ENCODE peak calls at places on chromosomes 2 and 18, in six cellular contexts. One of them, this sample, is unnamed.

GRCh38 chr2:175167792-175168563 is at the start of gene ATF2:
- DNase-seq in ureter: peak
- DNase-seq in NCI-H345: peak
- DNase-seq in BJ: peak
- DNase-seq in D341Med: peak
- DNase-seq in SHP77 treated with DMSO at 0.1 percent for 48 hours: peak
- DNase-seq in this sample: peak

GRCh38 chr2:25810428-25810827 is 67.9 kb downstream of the ASXL2 start:
- DNase-seq in ureter: no peak
- DNase-seq in NCI-H345: no peak
- DNase-seq in BJ: no peak
- DNase-seq in D341Med: no peak
- DNase-seq in SHP77 treated with DMSO at 0.1 percent for 48 hours: no peak
- DNase-seq in this sample: no peak

GRCh38 chr2:44533508-44533907 is 171.8 kb downstream of the CAMKMT start:
- DNase-seq in ureter: no peak
- DNase-seq in NCI-H345: no peak
- DNase-seq in BJ: no peak
- DNase-seq in D341Med: no peak
- DNase-seq in SHP77 treated with DMSO at 0.1 percent for 48 hours: no peak
- DNase-seq in this sample: no peak

GRCh38 chr2:105744091-105744908 is 412 bp upstream of the NCK2 start:
- DNase-seq in ureter: peak
- DNase-seq in NCI-H345: peak
- DNase-seq in BJ: no peak
- DNase-seq in D341Med: peak
- DNase-seq in SHP77 treated with DMSO at 0.1 percent for 48 hours: no peak
- DNase-seq in this sample: no peak

GRCh38 chr2:65846984-65847383 is 414.6 kb upstream of the SPRED2 start:
- DNase-seq in ureter: no peak
- DNase-seq in NCI-H345: no peak
- DNase-seq in BJ: no peak
- DNase-seq in D341Med: no peak
- DNase-seq in SHP77 treated with DMSO at 0.1 percent for 48 hours: no peak
- DNase-seq in this sample: no peak

GRCh38 chr2:45220227-45220626 is 211.0 kb upstream of the SIX2 start:
- DNase-seq in ureter: no peak
- DNase-seq in NCI-H345: peak
- DNase-seq in BJ: no peak
- DNase-seq in D341Med: no peak
- DNase-seq in SHP77 treated with DMSO at 0.1 percent for 48 hours: peak
- DNase-seq in this sample: no peak

GRCh38 chr18:48319796-48320638 is 89.2 kb downstream of the ZBTB7C start:
- DNase-seq in ureter: no peak
- DNase-seq in NCI-H345: peak
- DNase-seq in BJ: no peak
- DNase-seq in D341Med: no peak
- DNase-seq in SHP77 treated with DMSO at 0.1 percent for 48 hours: peak
- DNase-seq in this sample: peak

GRCh38 chr18:6891788-6892187 is 162.3 kb downstream of the ARHGAP28 start:
- DNase-seq in ureter: no peak
- DNase-seq in NCI-H345: no peak
- DNase-seq in BJ: no peak
- DNase-seq in D341Med: no peak
- DNase-seq in SHP77 treated with DMSO at 0.1 percent for 48 hours: no peak
- DNase-seq in this sample: no peak

GRCh38 chr2:140997997-140998396 is 1132.8 kb downstream of the LRP1B start:
- DNase-seq in ureter: no peak
- DNase-seq in NCI-H345: no peak
- DNase-seq in BJ: no peak
- DNase-seq in D341Med: no peak
- DNase-seq in SHP77 treated with DMSO at 0.1 percent for 48 hours: no peak
- DNase-seq in this sample: peak

GRCh38 chr2:100422320-100422719 is 4.9 kb upstream of the CHST10 start:
- DNase-seq in ureter: no peak
- DNase-seq in NCI-H345: no peak
- DNase-seq in BJ: no peak
- DNase-seq in D341Med: peak
- DNase-seq in SHP77 treated with DMSO at 0.1 percent for 48 hours: no peak
- DNase-seq in this sample: peak